ENCODE peak calls at places on chromosomes 1 and 21, in five cellular contexts. G, V, O, R and U are unnamed samples.

GRCh38 chr1:24151175-24151533 is 8.2 kb upstream of the IL22RA1 start:
- DNase-seq in R (no peak), V (no peak), G (no peak), O (no peak), U (no peak)

GRCh38 chr1:241701483-241702290 is 49.6 kb downstream of the WDR64 start:
- DNase-seq in V (no peak), G (no peak), R (peak; percentile 27), O (peak; percentile 65), U (peak; percentile 59)

GRCh38 chr1:55718758-55719671 is 503.9 kb upstream of the USP24 start:
- DNase-seq in V (peak; percentile 100), G (peak; percentile 87), O (peak; percentile 100), R (peak; percentile 100), U (peak; percentile 99)

GRCh38 chr1:115411388-115412063 is 73.5 kb upstream of the NGF start:
- DNase-seq in R (peak; percentile 86), G (peak; percentile 34), O (peak; percentile 95), V (peak; percentile 76), U (peak; percentile 87)

GRCh38 chr21:46250146-46250725 is 21.7 kb upstream of the LSS start:
- DNase-seq in R (no peak), G (no peak), V (no peak), O (peak; percentile 42), U (peak; percentile 45)

GRCh38 chr21:44869860-44870747 is 3.4 kb downstream of the PTTG1IP start:
- DNase-seq in G (peak; percentile 85), V (peak; percentile 95), R (peak; percentile 100), O (peak; percentile 95), U (peak; percentile 91)

GRCh38 chr1:91700332-91700731 is 185.6 kb downstream of the TGFBR3 start:
- DNase-seq in O (peak; percentile 86), R (peak; percentile 19), V (peak; percentile 9), G (peak; percentile 60), U (peak; percentile 94)

GRCh38 chr21:39119696-39120290 is 63.5 kb downstream of the PSMG1 start:
- DNase-seq in G (no peak), R (no peak), O (no peak), V (no peak), U (no peak)

GRCh38 chr1:46521417-46521816 is 30.0 kb downstream of the KNCN start:
- DNase-seq in V (no peak), O (no peak), R (no peak), G (no peak), U (no peak)

GRCh38 chr1:230816018-230816417 is 52.3 kb downstream of the C1orf198 start:
- DNase-seq in G (no peak), O (no peak), V (no peak), R (no peak), U (no peak)

GRCh38 chr1:206797534-206798383 is 25.5 kb upstream of the IL10 start:
- DNase-seq in R (peak; percentile 20), G (no peak), O (no peak), V (no peak), U (no peak)

GRCh38 chr1:180040034-180040433 is 85.4 kb downstream of the CEP350 start:
- DNase-seq in O (peak; percentile 86), R (peak; percentile 87), V (peak; percentile 63), G (peak; percentile 48), U (peak; percentile 95)

GRCh38 chr1:97105531-97105930 is 383.9 kb downstream of the PTBP2 start:
- DNase-seq in O (no peak), R (no peak), V (no peak), G (no peak), U (no peak)

GRCh38 chr1:70319750-70320149 is 34.8 kb downstream of the ANKRD13C start:
- DNase-seq in R (peak; percentile 81), O (peak; percentile 55), V (peak; percentile 72), G (peak; percentile 52), U (peak; percentile 83)

GRCh38 chr1:94532077-94532476 is 9.5 kb downstream of the F3 start:
- DNase-seq in O (no peak), V (no peak), R (peak; percentile 65), G (peak; percentile 26), U (no peak)

GRCh38 chr1:96236156-96236739 is 485.3 kb upstream of the PTBP2 start:
- DNase-seq in O (peak; percentile 81), V (peak; percentile 80), G (peak; percentile 46), R (peak; percentile 71), U (peak; percentile 63)

GRCh38 chr1:17825273-17826164 is 70.4 kb downstream of the ACTL8 start:
- DNase-seq in O (peak; percentile 23), G (no peak), V (no peak), R (no peak), U (no peak)

GRCh38 chr1:3031401-3032221 is 10.3 kb downstream of the ACTRT2 start:
- DNase-seq in R (no peak), V (no peak), O (no peak), G (no peak), U (no peak)

GRCh38 chr1:10965621-10966226 is 46.7 kb upstream of the TARDBP start:
- DNase-seq in R (peak; percentile 25), V (no peak), G (no peak), O (peak; percentile 12), U (no peak)

GRCh38 chr1:114456586-114456985 is 54.4 kb downstream of the TRIM33 start:
- DNase-seq in R (no peak), G (no peak), O (no peak), V (no peak), U (no peak)

GRCh38 chr1:2609271-2610035 is 22.9 kb downstream of the PRXL2B start:
- DNase-seq in G (no peak), V (no peak), O (no peak), R (no peak), U (no peak)

GRCh38 chr1:27392778-27393635 is 585 bp downstream of the GPR3 start:
- DNase-seq in O (no peak), R (no peak), G (no peak), V (no peak), U (peak; percentile 35)

GRCh38 chr1:113072141-113072756 is 749 bp upstream of the LRIG2 start:
- DNase-seq in R (no peak), O (no peak), G (no peak), V (no peak), U (no peak)

GRCh38 chr1:66262233-66262632 is 271.7 kb upstream of the SGIP1 start:
- DNase-seq in G (peak; percentile 77), O (peak; percentile 63), R (peak; percentile 97), V (no peak), U (peak; percentile 85)

GRCh38 chr1:61448017-61448383 is 276.9 kb downstream of the TM2D1 start:
- DNase-seq in R (no peak), G (no peak), O (no peak), V (no peak), U (no peak)

GRCh38 chr1:228758451-228758850 is 23.2 kb downstream of the RHOU start:
- DNase-seq in R (no peak), V (no peak), G (no peak), O (no peak), U (no peak)

GRCh38 chr1:32828341-32828740 is 10.9 kb downstream of the S100PBP start:
- DNase-seq in G (no peak), O (no peak), V (peak; percentile 17), R (peak; percentile 23), U (peak; percentile 44)

GRCh38 chr1:47211796-47212269 is 20.2 kb downstream of the TAL1 start:
- DNase-seq in V (no peak), R (no peak), G (no peak), O (no peak), U (no peak)

GRCh38 chr1:118322369-118322768 is 137.3 kb upstream of the SPAG17 start:
- DNase-seq in R (no peak), G (no peak), V (no peak), O (no peak), U (no peak)